ENCODE peak calls at places on chromosomes 12 and 14, in seven cellular contexts. T is HCT116, C is H1, F is HepG2, J is K562, S is GM12878, D is endothelial cell of umbilical vein. U is an unnamed sample.
A peak's percentile ranks its signal among the peaks of the same experiment; 100 is the strongest.

GRCh38 chr12:121579981-121580868 is 598 bp downstream of the KDM2B start:
- DNase-seq in T (no peak), C (peak; percentile 54), F (peak; percentile 34), J (peak; percentile 78), S (no peak), D (peak; percentile 58), U (no peak)

GRCh38 chr12:126432780-126433179 is 1367.5 kb downstream of the AACS start:
- DNase-seq in T (no peak), C (no peak), F (no peak), J (no peak), S (no peak), D (no peak), U (peak; percentile 67)

GRCh38 chr14:84750763-84751554 is 779.0 kb upstream of the FLRT2 start:
- DNase-seq in T (no peak), C (no peak), F (no peak), J (no peak), S (no peak), D (peak; percentile 38), U (peak; percentile 52)

GRCh38 chr12:49703647-49704137 is 3.5 kb downstream of the FMNL3 start:
- DNase-seq in T (no peak), C (no peak), F (no peak), J (no peak), S (peak; percentile 71), D (peak; percentile 49), U (no peak)

GRCh38 chr12:6921996-6922935 is 5.5 kb upstream of the ATN1 start:
- DNase-seq in T (no peak), C (no peak), F (no peak), J (no peak), S (no peak), D (no peak), U (no peak)

GRCh38 chr12:64086946-64087345 is 135.2 kb downstream of the KICS2 start:
- DNase-seq in T (no peak), C (no peak), F (no peak), J (no peak), S (no peak), D (no peak), U (no peak)

GRCh38 chr12:53044052-53044581 is 5.7 kb upstream of the TNS2 start:
- DNase-seq in T (no peak), C (no peak), F (peak; percentile 72), J (peak; percentile 11), S (no peak), D (no peak), U (peak; percentile 26)

GRCh38 chr14:98994571-98994970 is 277.4 kb downstream of the BCL11B start:
- DNase-seq in T (no peak), C (no peak), F (no peak), J (no peak), S (no peak), D (no peak), U (no peak)

GRCh38 chr14:26993541-26993940 is 395.7 kb upstream of the NOVA1 start:
- DNase-seq in T (no peak), C (no peak), F (no peak), J (no peak), S (no peak), D (peak; percentile 15), U (no peak)

GRCh38 chr12:109818900-109819500 is 14.2 kb downstream of the TRPV4 start:
- DNase-seq in T (no peak), C (no peak), F (peak; percentile 37), J (no peak), S (no peak), D (no peak), U (no peak)

GRCh38 chr12:21683115-21683514 is 25.5 kb upstream of the LDHB start:
- DNase-seq in T (no peak), C (no peak), F (no peak), J (no peak), S (no peak), D (no peak), U (no peak)

GRCh38 chr12:62898568-62898967 is 36.4 kb downstream of the PPM1H start:
- DNase-seq in T (no peak), C (no peak), F (no peak), J (no peak), S (no peak), D (no peak), U (no peak)

GRCh38 chr12:111220363-111220762 is 148.5 kb downstream of the PHETA1 start:
- DNase-seq in T (no peak), C (no peak), F (no peak), J (no peak), S (no peak), D (no peak), U (no peak)

GRCh38 chr12:22255097-22255496 is 79.4 kb downstream of the ST8SIA1 start:
- DNase-seq in T (no peak), C (no peak), F (no peak), J (no peak), S (no peak), D (no peak), U (no peak)

GRCh38 chr14:63045234-63045611 is at the start of gene KCNH5:
- DNase-seq in T (no peak), C (peak; percentile 31), F (no peak), J (peak; percentile 7), S (no peak), D (peak; percentile 50), U (no peak)

GRCh38 chr12:111842556-111843396 is 748 bp downstream of the MAPKAPK5 start:
- DNase-seq in T (no peak), C (no peak), F (peak; percentile 18), J (no peak), S (no peak), D (peak; percentile 37), U (no peak)

GRCh38 chr14:50062438-50063039 is 53.8 kb downstream of the VCPKMT start:
- DNase-seq in T (peak; percentile 37), C (no peak), F (peak; percentile 88), J (peak; percentile 89), S (peak; percentile 71), D (peak; percentile 81), U (no peak)

GRCh38 chr12:94150483-94151225 is 2.3 kb downstream of the PLXNC1 start:
- DNase-seq in T (no peak), C (no peak), F (no peak), J (no peak), S (no peak), D (no peak), U (no peak)

GRCh38 chr12:107782067-107782466 is 7.6 kb downstream of the ASCL4 start:
- DNase-seq in T (no peak), C (no peak), F (no peak), J (no peak), S (no peak), D (no peak), U (no peak)

GRCh38 chr12:12585115-12585862 is 22.6 kb upstream of the DUSP16 start:
- DNase-seq in T (no peak), C (no peak), F (peak; percentile 39), J (no peak), S (no peak), D (peak; percentile 31), U (no peak)
- TF ChIP-seq POLR2AphosphoS5 in T (no peak), C (no peak), F (no peak), J (no peak), S (no peak), D (no peak), U (no peak)

GRCh38 chr14:104085032-104085888 is at the start of gene ASPG:
- DNase-seq in T (no peak), C (peak; percentile 49), F (no peak), J (peak; percentile 83), S (no peak), D (no peak), U (no peak)
- TF ChIP-seq EZH2 in T (no peak), C (no peak), F (no peak), J (no peak), S (no peak), D (no peak), U (no peak)

GRCh38 chr12:95200128-95200973 is 16.9 kb downstream of the FGD6 start:
- DNase-seq in T (no peak), C (no peak), F (no peak), J (no peak), S (no peak), D (peak; percentile 52), U (no peak)
- H3K9ac ChIP-seq in T (peak overlapping the region; percentile 54), C (no peak overlapping the region), F (no peak overlapping the region), J (peak overlapping the region; percentile 21), S (no peak overlapping the region), D (no peak overlapping the region), U (peak overlapping the region; percentile 57)

DNA sequence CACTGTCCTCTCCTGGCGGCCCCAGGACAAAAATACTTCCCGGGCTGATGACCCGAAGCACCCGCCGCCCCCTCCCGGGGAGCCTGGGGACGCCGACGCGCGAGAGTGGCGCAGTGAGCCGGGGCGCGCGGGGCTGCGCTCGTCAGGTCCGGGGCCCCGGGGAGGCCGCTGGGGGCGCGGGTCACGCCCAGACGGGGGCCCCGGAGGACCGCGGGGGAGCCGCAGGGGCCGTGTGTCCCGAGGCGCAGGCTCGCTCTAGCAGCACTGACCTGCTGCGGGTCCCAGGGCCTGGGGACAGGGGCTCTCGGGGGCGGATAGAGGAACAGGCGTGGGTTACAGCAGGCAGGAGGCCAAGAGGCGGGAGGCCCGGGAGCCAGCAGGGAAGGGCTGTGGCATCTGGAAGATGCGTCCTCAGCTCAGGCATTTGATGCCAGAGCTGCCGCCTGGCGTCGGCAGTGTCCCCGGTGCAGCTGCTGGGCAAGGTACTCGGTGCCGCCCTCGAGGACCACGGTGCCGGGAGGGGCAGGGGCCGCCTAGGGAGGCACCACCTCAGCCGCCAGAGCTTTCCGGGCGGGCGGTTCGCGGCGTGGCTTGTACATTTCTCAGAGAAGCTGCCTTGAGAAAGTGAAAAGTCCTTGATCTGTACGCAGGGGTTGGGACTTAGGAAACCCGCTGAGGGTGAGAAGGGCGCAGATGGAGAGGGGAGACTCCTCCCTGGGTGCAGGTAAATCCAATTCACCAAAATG is 1.2 kb downstream of the WNT5B start:
- DNase-seq in T (no peak), C (no peak), F (no peak), J (no peak), S (no peak), D (no peak), U (no peak)
- TF ChIP-seq POLR2AphosphoS5 in T (no peak), C (no peak), F (no peak), J (no peak), S (no peak), D (no peak), U (no peak)

U was measured in SK-N-MC.